ENCODE peak calls at places on chromosomes 11 and 22, in nine cellular contexts. L, O, D, U, E, H, K, Y and J are unnamed samples.

GRCh38 chr11:1300569-1301187 is 8.8 kb downstream of the TOLLIP start:
- DNase-seq in L (no peak), O (no peak), D (no peak), U (no peak), E (no peak), H (no peak), K (no peak), Y (no peak), J (peak)

GRCh38 chr11:86481399-86481798 is 106.7 kb downstream of the CCDC81 start:
- DNase-seq in L (peak), O (no peak), D (no peak), U (no peak), E (no peak), H (no peak), K (no peak), Y (no peak), J (no peak)

GRCh38 chr22:50319503-50319951 is 7.3 kb downstream of the DENND6B start:
- DNase-seq in L (no peak), O (no peak), D (no peak), U (no peak), E (no peak), H (no peak), K (no peak), Y (no peak), J (no peak)

GRCh38 chr22:46287873-46288751 is 8.6 kb upstream of the GTSE1 start:
- DNase-seq in L (no peak), O (no peak), D (no peak), U (no peak), E (peak), H (no peak), K (no peak), Y (no peak), J (no peak)

GRCh38 chr22:29331213-29331612 is 15.7 kb upstream of the RASL10A start:
- DNase-seq in L (no peak), O (no peak), D (no peak), U (no peak), E (no peak), H (no peak), K (no peak), Y (peak), J (no peak)

GRCh38 chr22:38397189-38398097 is 57.6 kb downstream of the KCNJ4 start:
- DNase-seq in L (peak), O (no peak), D (no peak), U (no peak), E (no peak), H (peak), K (peak), Y (peak), J (peak)

GRCh38 chr11:69920500-69921428 is 101.5 kb upstream of the FGF3 start:
- DNase-seq in L (no peak), O (no peak), D (no peak), U (no peak), E (no peak), H (no peak), K (peak), Y (no peak), J (no peak)

GRCh38 chr11:118792642-118793124 is 1.7 kb upstream of the DDX6 start:
- DNase-seq in L (peak), O (peak), D (peak), U (peak), E (peak), H (peak), K (peak), Y (peak), J (peak)

GRCh38 chr11:45213316-45213665 is 66.9 kb downstream of the PRDM11 start:
- DNase-seq in L (no peak), O (no peak), D (no peak), U (no peak), E (no peak), H (no peak), K (no peak), Y (no peak), J (no peak)

GRCh38 chr11:28877366-28877765 is 769.2 kb downstream of the METTL15 start:
- DNase-seq in L (no peak), O (no peak), D (no peak), U (no peak), E (no peak), H (no peak), K (no peak), Y (no peak), J (no peak)